ENCODE peak calls at places on chromosomes 12 and 14, in six cellular contexts. T is AG08395; Z is HT1080; G is naive thymus-derived CD8-positive, alpha-beta T cell; F is iris pigment epithelial cell; O is NCI-H774. A is an unnamed sample.

GRCh38 chr14:84490081-84490480 is 1039.9 kb upstream of the FLRT2 start:
- DNase-seq in T (no peak), O (no peak), Z (no peak), G (no peak), F (no peak), A (no peak)

GRCh38 chr14:105885561-105886320 is 359.4 kb downstream of the TMEM121 start:
- DNase-seq in F (no peak), O (no peak), T (no peak), G (peak), Z (no peak), A (no peak)

GRCh38 chr12:48966177-48966890 is 5.2 kb downstream of the WNT10B start:
- DNase-seq in T (no peak), F (no peak), Z (no peak), G (no peak), O (no peak), A (no peak)

GRCh38 chr14:75283162-75283883 is 4.7 kb downstream of the FOS start:
- DNase-seq in T (no peak), G (no peak), Z (no peak), O (no peak), F (peak), A (no peak)

GRCh38 chr14:38098074-38098846 is 109.4 kb upstream of the SSTR1 start:
- DNase-seq in O (no peak), F (peak), Z (peak), T (peak), G (no peak), A (peak)

GRCh38 chr14:103370087-103370486 is 15.1 kb upstream of the MARK3 start:
- DNase-seq in O (no peak), Z (no peak), G (no peak), T (no peak), F (no peak), A (no peak)

GRCh38 chr12:126506426-126507182 is 1441.4 kb downstream of the AACS start:
- DNase-seq in O (no peak), F (no peak), G (no peak), Z (peak), T (no peak), A (no peak)

GRCh38 chr14:78848234-78848820 is 678.2 kb downstream of the NRXN3 start:
- DNase-seq in O (peak), F (peak), Z (peak), G (peak), T (peak), A (no peak)

GRCh38 chr12:39287817-39288216 is 155.1 kb downstream of the KIF21A start:
- DNase-seq in G (no peak), O (no peak), F (peak), Z (no peak), T (no peak), A (no peak)

GRCh38 chr12:46944104-46944503 is 118.3 kb upstream of the SLC38A4 start:
- DNase-seq in Z (peak), F (peak), G (no peak), O (no peak), T (peak), A (no peak)